ENCODE peak calls at places on chromosome 21, in four cellular contexts. P, A, Q and L are unnamed samples.

GRCh38 chr21:44871576-44872265 is 1.8 kb downstream of the PTTG1IP start:
- DNase-seq in P (no peak), Q (no peak), A (peak; percentile 71), L (no peak)

GRCh38 chr21:19855522-19855921 is 1142.7 kb upstream of the NCAM2 start:
- DNase-seq in A (no peak), P (no peak), Q (no peak), L (no peak)

GRCh38 chr21:31580866-31581276 is 78.6 kb upstream of the SOD1 start:
- DNase-seq in A (peak; percentile 46), Q (peak; percentile 26), P (peak; percentile 74), L (peak; percentile 87)

GRCh38 chr21:39669976-39670671 is 57.4 kb downstream of the B3GALT5 start:
- DNase-seq in P (no peak), Q (no peak), A (no peak), L (no peak)

GRCh38 chr21:45747802-45748445 is 104.4 kb downstream of the PCBP3 start:
- DNase-seq in Q (no peak), P (no peak), A (no peak), L (no peak)

GRCh38 chr21:35256468-35256988 is 207.4 kb upstream of the RUNX1 start:
- DNase-seq in Q (no peak), P (no peak), A (peak; percentile 29), L (no peak)

GRCh38 chr21:31988492-31989285 is 115.9 kb downstream of the HUNK start:
- DNase-seq in P (no peak), Q (no peak), A (no peak), L (no peak)

GRCh38 chr21:31471865-31472264 is 127.8 kb upstream of the TIAM1 start:
- DNase-seq in P (no peak), A (no peak), Q (no peak), L (no peak)

GRCh38 chr21:38712076-38712475 is 93.7 kb upstream of the ETS2 start:
- DNase-seq in A (peak; percentile 62), Q (no peak), P (no peak), L (peak; percentile 53)

GRCh38 chr21:14620152-14620551 is 74.0 kb upstream of the SAMSN1 start:
- DNase-seq in A (no peak), Q (no peak), P (no peak), L (no peak)

GRCh38 chr21:46667191-46667734 is 31.8 kb downstream of the PRMT2 start:
- DNase-seq in P (no peak), Q (no peak), A (peak; percentile 16), L (peak; percentile 55)

GRCh38 chr21:35150562-35151226 is 101.6 kb upstream of the RUNX1 start:
- DNase-seq in A (no peak), Q (no peak), P (no peak), L (no peak)

GRCh38 chr21:34693192-34693810 is 24.5 kb downstream of the CLIC6 start:
- DNase-seq in A (peak; percentile 55), P (peak; percentile 75), Q (no peak), L (peak; percentile 40)

GRCh38 chr21:25568230-25568629 is 39.1 kb downstream of the MRPL39 start:
- DNase-seq in Q (no peak), A (no peak), P (no peak), L (no peak)

GRCh38 chr21:38834725-38835124 is 29.0 kb downstream of the ETS2 start:
- DNase-seq in A (peak; percentile 77), P (no peak), Q (no peak), L (no peak)

GRCh38 chr21:45281411-45282282 is 6.0 kb downstream of the POFUT2 start:
- DNase-seq in Q (no peak), P (no peak), A (no peak), L (peak; percentile 9)

GRCh38 chr21:20997633-20998455 is at the start of gene NCAM2:
- DNase-seq in P (peak; percentile 75), A (peak; percentile 9), Q (no peak), L (peak; percentile 73)

GRCh38 chr21:45326169-45326833 is 38.6 kb upstream of the POFUT2 start:
- DNase-seq in A (no peak), Q (no peak), P (no peak), L (no peak)

GRCh38 chr21:45988366-45989347 is 7.1 kb downstream of the COL6A1 start:
- DNase-seq in P (no peak), Q (no peak), A (no peak), L (peak; percentile 6)

GRCh38 chr21:40053007-40053406 is 185.8 kb downstream of the PCP4 start:
- DNase-seq in P (no peak), Q (no peak), A (no peak), L (no peak)

GRCh38 chr21:25405991-25406390 is 201.3 kb downstream of the MRPL39 start:
- DNase-seq in A (no peak), Q (no peak), P (no peak), L (no peak)

GRCh38 chr21:34582506-34583150 is 32.3 kb downstream of the RCAN1 start:
- DNase-seq in P (peak; percentile 32), Q (no peak), A (peak; percentile 37), L (no peak)

GRCh38 chr21:15730484-15731242 is 881 bp downstream of the USP25 start:
- DNase-seq in A (no peak), Q (no peak), P (peak; percentile 29), L (no peak)

GRCh38 chr21:31696424-31696823 is 35.5 kb downstream of the SCAF4 start:
- DNase-seq in P (no peak), Q (no peak), A (no peak), L (no peak)

GRCh38 chr21:46099476-46099875 is 1.6 kb downstream of the COL6A2 start:
- DNase-seq in A (peak; percentile 15), Q (no peak), P (no peak), L (peak; percentile 51)

GRCh38 chr21:45267390-45267760 is 20.3 kb downstream of the POFUT2 start:
- DNase-seq in P (no peak), A (no peak), Q (no peak), L (no peak)

GRCh38 chr21:15978158-15978805 is 248.5 kb downstream of the USP25 start:
- DNase-seq in Q (no peak), P (no peak), A (no peak), L (no peak)

GRCh38 chr21:39601194-39601940 is 11.4 kb upstream of the B3GALT5 start:
- DNase-seq in P (no peak), A (no peak), Q (no peak), L (no peak)

GRCh38 chr21:45326834-45327457 is 39.3 kb upstream of the POFUT2 start:
- DNase-seq in A (no peak), Q (no peak), P (no peak), L (no peak)

GRCh38 chr21:46469275-46469674 is 10.6 kb downstream of the DIP2A start:
- DNase-seq in P (no peak), A (no peak), Q (no peak), L (no peak)

GRCh38 chr21:33539612-33540011 is 2.3 kb downstream of the GART start:
- DNase-seq in A (no peak), Q (no peak), P (no peak), L (no peak)

GRCh38 chr21:33541756-33542639 is at the start of gene GART:
- DNase-seq in P (peak; percentile 86), Q (peak; percentile 35), A (peak; percentile 73), L (peak; percentile 85)

GRCh38 chr21:33541105-33541711 is 709 bp downstream of the GART start:
- DNase-seq in P (no peak), A (peak; percentile 24), Q (peak; percentile 13), L (no peak)

GRCh38 chr21:33542640-33543504 is at the start of gene SON:
- DNase-seq in A (peak; percentile 96), P (peak; percentile 98), Q (peak; percentile 95), L (peak; percentile 98)

DNA sequence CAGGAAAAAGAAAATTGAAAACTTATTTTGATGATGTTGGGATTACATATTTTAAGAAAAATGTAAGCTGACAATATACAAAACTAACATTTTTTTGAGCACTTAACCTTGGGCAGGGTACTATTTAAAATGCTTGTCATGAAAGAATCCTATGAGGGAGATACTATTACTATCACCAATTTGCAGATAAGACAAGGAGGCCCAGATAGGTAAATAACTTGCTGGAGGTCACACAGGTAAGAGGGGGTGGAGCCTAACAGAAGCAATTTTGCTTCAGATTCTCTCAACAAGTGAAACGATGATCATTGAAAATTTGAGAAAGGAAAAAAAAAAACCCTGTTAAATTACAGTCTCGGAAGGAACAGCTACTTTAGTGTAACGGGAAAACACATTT is 1.2 kb downstream of the GART start:
- DNase-seq in P (no peak), A (no peak), Q (no peak), L (no peak)
- TF ChIP-seq USF2 in P (no peak), A (no peak), Q (no peak), L (no peak)

DNA sequence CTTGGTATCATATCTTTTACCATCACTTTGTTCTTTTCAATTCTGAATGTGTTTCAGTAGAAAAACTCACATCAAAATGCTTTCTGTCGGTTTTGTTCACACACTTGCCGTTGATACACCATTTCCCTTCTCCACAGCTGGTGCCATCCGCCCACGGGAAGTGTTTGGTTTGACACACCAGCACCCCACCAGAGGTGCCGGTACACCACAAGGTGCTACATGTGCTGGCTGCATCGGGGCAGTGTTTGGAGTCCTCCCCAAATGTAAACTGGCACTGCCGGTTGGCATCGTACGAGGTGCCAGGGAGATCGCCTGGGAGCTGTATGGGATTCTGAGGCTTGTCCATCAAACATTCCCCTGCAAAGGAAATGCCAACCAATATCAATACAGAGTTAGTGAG is 5.0 kb downstream of the ADAMTS1 start:
- DNase-seq in P (no peak), Q (no peak), A (no peak), L (no peak)
- TF ChIP-seq CREM in P (no peak), Q (no peak), A (no peak), L (no peak)

GRCh38 chr21:28485301-28486022 is 507.2 kb downstream of the LTN1 start:
- DNase-seq in Q (no peak), P (no peak), A (no peak), L (no peak)
- TF ChIP-seq USF2 in Q (no peak), P (no peak), A (no peak), L (no peak)

DNA sequence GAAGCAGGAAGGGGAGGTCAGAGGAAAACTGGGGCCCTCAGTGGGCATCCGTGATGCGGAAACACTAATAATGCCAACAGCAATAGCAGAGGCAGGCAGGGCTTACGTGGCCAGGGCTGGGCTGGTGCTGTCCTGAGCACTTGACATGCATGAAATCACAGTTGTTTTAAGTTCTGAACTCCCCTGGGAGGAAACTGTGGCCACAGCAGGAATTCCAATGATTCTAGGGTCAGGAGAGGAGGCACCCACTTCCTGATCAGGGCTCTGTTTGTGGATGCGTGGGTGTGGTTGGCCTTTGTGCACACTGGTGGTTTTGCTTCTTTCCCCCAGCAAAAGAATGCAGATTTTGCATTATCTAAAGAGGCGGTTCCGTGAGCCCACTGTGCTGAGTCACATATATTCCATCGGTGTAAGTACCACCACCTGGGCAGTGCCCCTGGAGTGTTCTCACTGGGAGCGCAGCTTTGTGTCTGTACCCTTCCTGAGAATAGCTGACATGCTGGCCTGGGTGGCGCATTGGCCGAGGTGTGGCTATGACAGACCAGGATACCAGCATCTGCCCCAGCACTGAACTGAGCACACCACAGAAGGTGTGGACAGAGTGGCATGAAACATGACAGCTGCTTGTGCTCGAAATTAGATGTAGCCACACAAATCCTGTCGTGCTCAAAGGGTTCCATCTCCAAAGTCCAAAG is 71.0 kb downstream of the PDE9A start:
- DNase-seq in Q (no peak), A (peak; percentile 91), P (no peak), L (no peak)
- TF ChIP-seq CREM in Q (no peak), A (no peak), P (no peak), L (no peak)

GRCh38 chr21:37368536-37369279 is 2.1 kb downstream of the DYRK1A start:
- DNase-seq in P (no peak), A (no peak), Q (no peak), L (no peak)
- TF ChIP-seq USF2 in P (no peak), A (no peak), Q (no peak), L (no peak)